ENCODE peak calls at places on chromosomes 3 and 15, in six cellular contexts. W is tibial nerve, O is PC-3, N is H9, M is cardiac muscle cell, A is breast epithelium. U is an unnamed sample. For H3K4me1 and H3K27me3, the result is how much of the 10 kb centered on the place peaks cover.

GRCh38 chr3:154316974-154317767 is 7.1 kb downstream of the DHX36 start:
- DNase-seq in O (no peak), A (no peak), M (no peak), N (no peak), W (no peak), U (no peak)

GRCh38 chr3:131402391-131403039 is 20.9 kb downstream of the NUDT16 start:
- DNase-seq in M (peak), W (no peak), O (peak), A (no peak), N (no peak), U (no peak)

GRCh38 chr15:65379986-65380385 is 2.2 kb upstream of the IGDCC3 start:
- DNase-seq in O (no peak), A (no peak), M (no peak), W (no peak), N (no peak), U (no peak)

GRCh38 chr3:73500321-73500720 is 124.4 kb downstream of the PDZRN3 start:
- DNase-seq in N (no peak), A (no peak), W (no peak), M (no peak), O (no peak), U (no peak)

GRCh38 chr3:133487920-133488540 is 85.5 kb upstream of the CDV3 start:
- DNase-seq in N (no peak), M (peak), A (no peak), O (peak), W (peak), U (no peak)

GRCh38 chr3:100891033-100891432 is 102.2 kb downstream of the ABI3BP start:
- DNase-seq in W (no peak), M (peak), N (no peak), A (no peak), O (peak), U (no peak)

GRCh38 chr3:77459926-77460325 is 420.0 kb downstream of the ROBO2 start:
- DNase-seq in O (peak), W (no peak), A (no peak), N (no peak), M (no peak), U (no peak)

GRCh38 chr3:157136647-157137387 is 23.1 kb downstream of the CCNL1 start:
- DNase-seq in M (peak), N (no peak), O (peak), W (no peak), A (no peak), U (peak)

GRCh38 chr15:75732809-75733451 is 20.3 kb upstream of the CSPG4 start:
- DNase-seq in O (peak), A (no peak), N (peak), M (peak), W (peak), U (peak)

GRCh38 chr3:133854971-133855370 is 40.7 kb downstream of the RAB6B start:
- DNase-seq in M (no peak), W (no peak), O (no peak), A (no peak), N (no peak), U (no peak)

GRCh38 chr15:31551323-31551722 is 224.7 kb downstream of the KLF13 start:
- DNase-seq in A (no peak), O (no peak), W (no peak), N (no peak), M (no peak), U (no peak)

GRCh38 chr3:11289864-11290263 is 17.7 kb downstream of the ATG7 start:
- DNase-seq in A (no peak), O (peak), M (no peak), W (no peak), N (no peak), U (no peak)
- H3K4me1 ChIP-seq in A (under half), O (half or more), M (under half), W (under half), N (under half), U (under half)

GRCh38 chr15:74351639-74352038 is 15.8 kb downstream of the CYP11A1 start:
- DNase-seq in A (no peak), O (no peak), W (no peak), N (no peak), M (no peak), U (no peak)
- H3K27me3 ChIP-seq in A (under half), O (under half), W (under half), N (under half), M (under half), U (under half)

GRCh38 chr3:13161021-13161759 is 88.0 kb upstream of the IQSEC1 start:
- DNase-seq in M (no peak), O (no peak), N (peak), A (peak), W (no peak), U (no peak)
- TF ChIP-seq CTCF in M (no peak), O (peak), N (no peak), A (no peak), W (no peak), U (no peak)

GRCh38 chr3:16842710-16843270 is 42.0 kb upstream of the PLCL2 start:
- DNase-seq in M (no peak), A (no peak), N (no peak), W (no peak), O (peak), U (no peak)
- H3K4me1 ChIP-seq in M (under half), A (under half), N (under half), W (under half), O (under half), U (half or more)

DNA sequence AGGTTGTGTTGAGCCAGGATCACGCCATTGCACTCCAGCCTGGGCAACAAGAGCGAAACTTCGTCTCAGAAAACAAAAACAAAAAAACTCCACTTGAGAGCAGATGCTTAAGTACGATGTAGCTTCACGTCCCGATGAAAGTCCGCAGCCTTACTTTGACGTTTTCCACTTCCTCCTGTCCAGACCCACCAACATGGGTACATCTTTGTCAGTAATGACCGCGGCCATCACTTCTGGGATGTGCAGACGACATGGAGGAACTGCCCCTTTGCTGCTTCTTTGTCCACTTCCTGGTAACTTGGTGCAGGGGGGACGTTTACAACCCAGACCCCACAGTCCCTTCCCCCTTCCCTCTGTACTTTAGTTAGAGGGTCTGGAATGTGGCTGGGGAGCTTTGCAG is 48.7 kb downstream of the CRABP1 start:
- DNase-seq in A (no peak), O (no peak), N (no peak), M (no peak), W (no peak), U (no peak)
- H3K27me3 ChIP-seq in A (under half), O (under half), N (under half), M (under half), W (under half), U (under half)

U was measured in gastrocnemius medialis.